ENCODE peak calls at places on chromosomes 12 and 14, in nine cellular contexts. D, B, O, N, X, T, M, A and Y are unnamed samples.

GRCh38 chr12:12024958-12025682 is 45.6 kb upstream of the BCL2L14 start:
- DNase-seq in D (no peak), B (no peak), O (no peak), N (no peak), X (no peak), T (no peak), M (no peak), A (no peak), Y (no peak)

GRCh38 chr12:67676624-67677023 is 28.1 kb downstream of the DYRK2 start:
- DNase-seq in D (no peak), B (no peak), O (no peak), N (no peak), X (no peak), T (no peak), M (no peak), A (no peak), Y (no peak)

GRCh38 chr12:120242275-120242799 is 23.2 kb downstream of the PXN start:
- DNase-seq in D (no peak), B (no peak), O (no peak), N (no peak), X (no peak), T (no peak), M (no peak), A (no peak), Y (no peak)

GRCh38 chr12:77940011-77940423 is 109.3 kb downstream of the NAV3 start:
- DNase-seq in D (no peak), B (no peak), O (no peak), N (no peak), X (no peak), T (no peak), M (no peak), A (no peak), Y (no peak)

GRCh38 chr12:66423290-66423689 is 121.0 kb downstream of the HELB start:
- DNase-seq in D (no peak), B (no peak), O (no peak), N (no peak), X (no peak), T (no peak), M (no peak), A (no peak), Y (no peak)

GRCh38 chr14:37253905-37254304 is 56.2 kb downstream of the MIPOL1 start:
- DNase-seq in D (peak; percentile 6), B (no peak), O (no peak), N (no peak), X (no peak), T (no peak), M (peak; percentile 20), A (no peak), Y (no peak)

GRCh38 chr12:73612571-73612970 is 925.1 kb upstream of the ATXN7L3B start:
- DNase-seq in D (no peak), B (no peak), O (no peak), N (no peak), X (no peak), T (no peak), M (no peak), A (no peak), Y (no peak)

GRCh38 chr14:84254205-84254788 is 1275.6 kb upstream of the FLRT2 start:
- DNase-seq in D (peak; percentile 9), B (no peak), O (no peak), N (no peak), X (no peak), T (no peak), M (peak; percentile 23), A (no peak), Y (no peak)

GRCh38 chr12:68792952-68793351 is 15.0 kb upstream of the MDM2 start:
- DNase-seq in D (peak; percentile 6), B (peak; percentile 34), O (no peak), N (no peak), X (peak; percentile 64), T (no peak), M (no peak), A (no peak), Y (no peak)

GRCh38 chr14:98685725-98686124 is 586.3 kb downstream of the BCL11B start:
- DNase-seq in D (no peak), B (no peak), O (no peak), N (no peak), X (no peak), T (no peak), M (no peak), A (no peak), Y (no peak)

GRCh38 chr12:109244043-109244442 is 65.0 kb downstream of the FOXN4 start:
- DNase-seq in D (no peak), B (no peak), O (no peak), N (no peak), X (no peak), T (no peak), M (no peak), A (no peak), Y (no peak)

GRCh38 chr12:104485651-104486341 is 29.0 kb downstream of the CHST11 start:
- DNase-seq in D (no peak), B (peak; percentile 79), O (no peak), N (no peak), X (no peak), T (no peak), M (no peak), A (no peak), Y (no peak)

GRCh38 chr12:41663487-41664258 is 475.6 kb downstream of the PDZRN4 start:
- DNase-seq in D (peak; percentile 55), B (no peak), O (no peak), N (no peak), X (no peak), T (no peak), M (no peak), A (peak; percentile 3), Y (no peak)

GRCh38 chr12:122135437-122136031 is 38.5 kb downstream of the IL31 start:
- DNase-seq in D (no peak), B (no peak), O (no peak), N (no peak), X (no peak), T (no peak), M (no peak), A (no peak), Y (no peak)

GRCh38 chr14:73591690-73592448 is at the start of gene ACOT4:
- DNase-seq in D (peak; percentile 68), B (peak; percentile 51), O (peak; percentile 32), N (no peak), X (no peak), T (peak; percentile 60), M (no peak), A (no peak), Y (no peak)

GRCh38 chr14:22276913-22277816 is 311.9 kb downstream of the DAD1 start:
- DNase-seq in D (no peak), B (no peak), O (no peak), N (no peak), X (no peak), T (no peak), M (no peak), A (no peak), Y (no peak)

GRCh38 chr12:85155791-85156190 is 119.6 kb downstream of the LRRIQ1 start:
- DNase-seq in D (peak; percentile 43), B (no peak), O (no peak), N (no peak), X (no peak), T (no peak), M (no peak), A (peak; percentile 4), Y (no peak)

GRCh38 chr12:48961331-48961730 is 4.0 kb upstream of the ARF3 start:
- DNase-seq in D (no peak), B (no peak), O (no peak), N (no peak), X (no peak), T (no peak), M (no peak), A (no peak), Y (no peak)

GRCh38 chr12:116955382-116956021 is 44.8 kb downstream of the FBXW8 start:
- DNase-seq in D (no peak), B (peak; percentile 31), O (no peak), N (no peak), X (no peak), T (no peak), M (no peak), A (no peak), Y (no peak)

GRCh38 chr14:75422169-75422568 is 5.7 kb upstream of the JDP2 start:
- DNase-seq in D (no peak), B (no peak), O (no peak), N (no peak), X (peak; percentile 50), T (no peak), M (no peak), A (no peak), Y (no peak)

GRCh38 chr12:46268349-46268616 is 560 bp downstream of the SLC38A1 start:
- DNase-seq in D (peak; percentile 76), B (no peak), O (no peak), N (no peak), X (no peak), T (no peak), M (no peak), A (no peak), Y (no peak)

GRCh38 chr12:2851931-2852330 is 4.9 kb downstream of the TEX52 start:
- DNase-seq in D (no peak), B (no peak), O (no peak), N (no peak), X (no peak), T (no peak), M (no peak), A (no peak), Y (no peak)

GRCh38 chr12:56087220-56087619 is 7.3 kb downstream of the ERBB3 start:
- DNase-seq in D (no peak), B (no peak), O (no peak), N (no peak), X (peak; percentile 42), T (peak; percentile 87), M (no peak), A (no peak), Y (no peak)

GRCh38 chr12:1518763-1519516 is 75.4 kb downstream of the FBXL14 start:
- DNase-seq in D (peak; percentile 14), B (no peak), O (no peak), N (no peak), X (peak; percentile 64), T (no peak), M (no peak), A (no peak), Y (no peak)

GRCh38 chr14:69673099-69673498 is 61.7 kb downstream of the SUSD6 start:
- DNase-seq in D (no peak), B (peak; percentile 44), O (no peak), N (no peak), X (no peak), T (no peak), M (no peak), A (no peak), Y (no peak)

GRCh38 chr12:63068857-63069442 is 82.1 kb downstream of the AVPR1A start:
- DNase-seq in D (peak; percentile 50), B (peak; percentile 23), O (no peak), N (no peak), X (no peak), T (no peak), M (no peak), A (peak; percentile 16), Y (no peak)

GRCh38 chr12:6838854-6839253 is 1.9 kb upstream of the GNB3 start:
- DNase-seq in D (no peak), B (no peak), O (no peak), N (no peak), X (no peak), T (no peak), M (no peak), A (no peak), Y (no peak)

GRCh38 chr12:45730842-45731336 is 1.4 kb downstream of the ARID2 start:
- DNase-seq in D (peak; percentile 33), B (peak; percentile 58), O (no peak), N (no peak), X (no peak), T (no peak), M (peak; percentile 26), A (peak; percentile 27), Y (no peak)

GRCh38 chr12:132285991-132286681 is 43.3 kb downstream of the GALNT9 start:
- DNase-seq in D (no peak), B (no peak), O (no peak), N (no peak), X (peak; percentile 72), T (peak; percentile 70), M (no peak), A (no peak), Y (peak; percentile 64)

GRCh38 chr14:100691395-100692025 is 35.2 kb upstream of the DLK1 start:
- DNase-seq in D (peak; percentile 92), B (no peak), O (no peak), N (no peak), X (no peak), T (no peak), M (no peak), A (peak; percentile 97), Y (no peak)

GRCh38 chr14:104865631-104866441 is 768 bp downstream of the CEP170B start:
- DNase-seq in D (peak; percentile 27), B (peak; percentile 39), O (no peak), N (no peak), X (peak; percentile 91), T (peak; percentile 77), M (peak; percentile 67), A (no peak), Y (peak; percentile 49)